ENCODE peak calls at places on chromosomes 12 and 14, in four cellular contexts. One of them, this sample, is unnamed.

GRCh38 chr12:6090786-6091185 is 33.7 kb downstream of the VWF start:
- DNase-seq in breast epithelium: no peak
- DNase-seq in left ventricle myocardium inferior: peak
- DNase-seq in substantia nigra: no peak
- DNase-seq in this sample: no peak

GRCh38 chr14:105646175-105646574 is 119.8 kb downstream of the TMEM121 start:
- DNase-seq in breast epithelium: no peak
- DNase-seq in left ventricle myocardium inferior: no peak
- DNase-seq in substantia nigra: no peak
- DNase-seq in this sample: no peak

GRCh38 chr12:52056801-52057613 is 5.8 kb downstream of the NR4A1 start:
- DNase-seq in breast epithelium: no peak
- DNase-seq in left ventricle myocardium inferior: no peak
- DNase-seq in substantia nigra: no peak
- DNase-seq in this sample: no peak

GRCh38 chr12:56487448-56488040 is 417 bp downstream of the GLS2 start:
- DNase-seq in breast epithelium: no peak
- DNase-seq in left ventricle myocardium inferior: no peak
- DNase-seq in substantia nigra: no peak
- DNase-seq in this sample: no peak

GRCh38 chr14:104048758-104049496 is 36.6 kb upstream of the ASPG start:
- DNase-seq in breast epithelium: no peak
- DNase-seq in left ventricle myocardium inferior: no peak
- DNase-seq in substantia nigra: no peak
- DNase-seq in this sample: no peak

GRCh38 chr12:44874981-44875416 is 1.1 kb downstream of the NELL2 start:
- DNase-seq in breast epithelium: no peak
- DNase-seq in left ventricle myocardium inferior: no peak
- DNase-seq in substantia nigra: no peak
- DNase-seq in this sample: no peak

GRCh38 chr12:120397827-120398563 is 29.0 kb upstream of the MSI1 start:
- DNase-seq in breast epithelium: no peak
- DNase-seq in left ventricle myocardium inferior: no peak
- DNase-seq in substantia nigra: peak
- DNase-seq in this sample: no peak

GRCh38 chr12:108309674-108310312 is 29.3 kb downstream of the CMKLR1 start:
- DNase-seq in breast epithelium: no peak
- DNase-seq in left ventricle myocardium inferior: no peak
- DNase-seq in substantia nigra: no peak
- DNase-seq in this sample: no peak

GRCh38 chr14:22190411-22191191 is 398.4 kb downstream of the DAD1 start:
- DNase-seq in breast epithelium: no peak
- DNase-seq in left ventricle myocardium inferior: no peak
- DNase-seq in substantia nigra: no peak
- DNase-seq in this sample: no peak